ENCODE peak calls at places on chromosomes 11 and 22, in seven cellular contexts. R is testis; P is NCI-H1694; F is stimulated activated CD4-positive, alpha-beta T cell treated with anti-CD3 and anti-CD28 coated beads, Interleukin-4, amount 100 ng/mL, for 48 hours; G is thoracic aorta; C is psoas muscle; Y is anterior cingulate cortex. Q is an unnamed sample.

GRCh38 chr22:20957118-20957690 is 9.9 kb upstream of the AIFM3 start:
- DNase-seq in R (no peak), C (peak), Y (no peak), F (no peak), G (no peak), P (no peak), Q (no peak)

GRCh38 chr11:11081273-11081672 is 223.4 kb upstream of the ZBED5 start:
- DNase-seq in Y (no peak), G (no peak), C (no peak), F (no peak), R (no peak), P (no peak), Q (no peak)

GRCh38 chr11:23997356-23997755 is 499.5 kb upstream of the LUZP2 start:
- DNase-seq in F (no peak), P (no peak), Y (no peak), R (no peak), G (no peak), C (no peak), Q (no peak)

GRCh38 chr11:120058931-120059330 is 79.0 kb downstream of the TRIM29 start:
- DNase-seq in F (no peak), Y (no peak), G (no peak), R (no peak), C (no peak), P (no peak), Q (no peak)

GRCh38 chr11:134039726-134040385 is 29.0 kb upstream of the JAM3 start:
- DNase-seq in Y (no peak), P (no peak), C (no peak), R (no peak), F (no peak), G (no peak), Q (no peak)

GRCh38 chr11:60984149-60984548 is 12.7 kb downstream of the CD6 start:
- DNase-seq in R (no peak), G (no peak), C (no peak), F (no peak), P (no peak), Y (no peak), Q (no peak)

GRCh38 chr22:40345801-40346177 is 511 bp upstream of the ADSL start:
- DNase-seq in G (no peak), C (no peak), R (no peak), F (peak), Y (no peak), P (no peak), Q (no peak)

GRCh38 chr11:122486793-122487495 is 168.6 kb upstream of the UBASH3B start:
- DNase-seq in G (no peak), P (no peak), C (no peak), F (no peak), R (no peak), Y (no peak), Q (no peak)

GRCh38 chr11:14446701-14447169 is 52.9 kb downstream of the COPB1 start:
- DNase-seq in C (no peak), Y (no peak), P (no peak), G (no peak), F (no peak), R (no peak), Q (no peak)

GRCh38 chr11:13984616-13985474 is 22.3 kb downstream of the SPON1 start:
- DNase-seq in F (no peak), C (no peak), P (no peak), Y (no peak), G (no peak), R (no peak), Q (no peak)

GRCh38 chr11:18078909-18079308 is 27.0 kb downstream of the SAAL1 start:
- DNase-seq in C (no peak), G (no peak), R (no peak), Y (no peak), F (no peak), P (no peak), Q (no peak)

GRCh38 chr11:105357764-105358163 is 218.2 kb upstream of the CARD18 start:
- DNase-seq in G (no peak), Y (no peak), P (no peak), R (no peak), F (no peak), C (no peak), Q (no peak)

GRCh38 chr11:45890886-45891550 is 5.6 kb downstream of the MAPK8IP1 start:
- DNase-seq in Y (no peak), F (no peak), R (no peak), C (peak), P (no peak), G (no peak), Q (no peak)

GRCh38 chr11:120432056-120433018 is 79.2 kb upstream of the GRIK4 start:
- DNase-seq in C (no peak), F (peak), G (peak), Y (no peak), P (no peak), R (no peak), Q (no peak)

GRCh38 chr11:61007383-61007970 is 36.0 kb downstream of the CD6 start:
- DNase-seq in C (no peak), F (no peak), R (no peak), Y (no peak), G (no peak), P (no peak), Q (no peak)

GRCh38 chr11:17733261-17733660 is 1.3 kb upstream of the KCNC1 start:
- DNase-seq in Y (no peak), P (no peak), C (no peak), F (no peak), R (no peak), G (no peak), Q (no peak)

GRCh38 chr11:66221726-66222236 is 46.7 kb upstream of the RAB1B start:
- DNase-seq in G (no peak), Y (no peak), F (no peak), R (no peak), P (no peak), C (no peak), Q (no peak)

GRCh38 chr22:44103735-44104134 is 77.0 kb upstream of the PARVG start:
- DNase-seq in Y (no peak), R (no peak), C (no peak), P (no peak), F (no peak), G (no peak), Q (no peak)

GRCh38 chr11:62999649-63000048 is 14.9 kb upstream of the SLC22A6 start:
- DNase-seq in F (no peak), R (no peak), C (no peak), G (no peak), Y (no peak), P (no peak), Q (no peak)

GRCh38 chr22:27252282-27253049 is 549.1 kb downstream of the MN1 start:
- DNase-seq in Y (no peak), G (no peak), C (peak), F (no peak), P (no peak), R (no peak), Q (no peak)

GRCh38 chr11:5818245-5818865 is 9.6 kb downstream of the OR52N2 start:
- DNase-seq in G (no peak), C (no peak), P (no peak), F (no peak), Y (no peak), R (no peak), Q (no peak)

GRCh38 chr11:73213196-73214143 is 4.6 kb upstream of the P2RY2 start:
- DNase-seq in Y (no peak), G (no peak), P (no peak), R (no peak), C (no peak), F (no peak), Q (no peak)

GRCh38 chr22:24727218-24727851 is 47.2 kb downstream of the PIWIL3 start:
- DNase-seq in C (no peak), G (no peak), Y (no peak), R (peak), F (no peak), P (no peak), Q (no peak)

GRCh38 chr11:45402049-45402630 is 116.0 kb upstream of the SYT13 start:
- DNase-seq in R (no peak), G (no peak), Y (no peak), P (no peak), F (no peak), C (no peak), Q (no peak)

GRCh38 chr22:36577019-36577418 is 48.1 kb upstream of the EIF3D start:
- DNase-seq in R (no peak), G (no peak), P (no peak), C (no peak), Y (no peak), F (no peak), Q (no peak)

GRCh38 chr11:122230387-122230760 is 114.4 kb upstream of the BLID start:
- DNase-seq in F (no peak), G (no peak), Y (no peak), R (no peak), P (no peak), C (no peak), Q (no peak)

GRCh38 chr22:43345761-43346261 is 2.6 kb upstream of the SCUBE1 start:
- DNase-seq in G (no peak), R (no peak), C (no peak), F (no peak), Y (no peak), P (no peak), Q (no peak)

GRCh38 chr11:65574963-65575567 is 788 bp upstream of the EHBP1L1 start:
- DNase-seq in R (no peak), C (no peak), G (no peak), F (no peak), Y (no peak), P (no peak), Q (no peak)

GRCh38 chr22:44192098-44192810 is 11.5 kb downstream of the PARVG start:
- DNase-seq in F (peak), R (peak), Y (no peak), P (no peak), G (no peak), C (no peak), Q (no peak)

GRCh38 chr22:33918676-33919590 is 1.3 kb downstream of the LARGE1 start:
- DNase-seq in F (no peak), R (no peak), G (no peak), C (no peak), Y (no peak), P (no peak), Q (no peak)

GRCh38 chr11:116955548-116955947 is 118.1 kb upstream of the APOA1 start:
- DNase-seq in P (no peak), C (no peak), Y (no peak), R (no peak), F (no peak), G (no peak), Q (no peak)

GRCh38 chr11:60953781-60954180 is 1.8 kb upstream of the SLC15A3 start:
- DNase-seq in Y (no peak), P (no peak), F (no peak), C (no peak), R (peak), G (no peak), Q (no peak)

GRCh38 chr11:10004526-10005113 is 289.4 kb downstream of the SBF2 start:
- DNase-seq in C (no peak), Y (no peak), P (no peak), G (no peak), R (no peak), F (no peak), Q (no peak)

GRCh38 chr22:39664485-39665200 is 94.1 kb downstream of the CACNA1I start:
- DNase-seq in F (peak), R (peak), C (no peak), P (no peak), Y (no peak), G (no peak), Q (peak)

GRCh38 chr11:312092-312816 is 1.6 kb upstream of the IFITM1 start:
- DNase-seq in R (no peak), P (no peak), F (no peak), G (no peak), Y (no peak), C (peak), Q (no peak)

GRCh38 chr11:94623120-94623735 is 56.1 kb downstream of the PIWIL4 start:
- DNase-seq in F (peak), G (no peak), P (peak), Y (peak), R (peak), C (no peak), Q (peak)

Q was measured in progenitor cell of endocrine pancreas.